ENCODE peak calls at places on chromosomes 2 and 18, in five cellular contexts. N is IMR-90; Q is CD8-positive, alpha-beta memory T cell; E is HCT116; M is aorta. Y is an unnamed sample.

GRCh38 chr2:84942964-84943421 is 28.0 kb upstream of the KCMF1 start:
- DNase-seq in Q (no peak), M (no peak), E (no peak), N (peak; percentile 74), Y (peak; percentile 52)

GRCh38 chr2:178436662-178437061 is 14.3 kb downstream of the PRKRA start:
- DNase-seq in N (no peak), E (no peak), Q (no peak), M (no peak), Y (no peak)

GRCh38 chr2:55581875-55582547 is 35.4 kb downstream of the PPP4R3B start:
- DNase-seq in M (no peak), Q (no peak), E (no peak), N (peak; percentile 43), Y (no peak)

GRCh38 chr2:39306626-39307025 is 62.9 kb upstream of the CDKL4 start:
- DNase-seq in M (no peak), Q (no peak), N (no peak), E (no peak), Y (no peak)

GRCh38 chr2:127569274-127570065 is 34.0 kb downstream of the MYO7B start:
- DNase-seq in M (peak; percentile 85), Q (no peak), N (peak; percentile 76), E (no peak), Y (peak; percentile 34)

GRCh38 chr2:172535119-172535518 is 20.8 kb upstream of the PDK1 start:
- DNase-seq in Q (no peak), M (no peak), E (no peak), N (no peak), Y (no peak)

GRCh38 chr18:22219568-22220355 is 50.4 kb downstream of the GATA6 start:
- DNase-seq in M (no peak), E (peak; percentile 3), Q (no peak), N (no peak), Y (no peak)

GRCh38 chr2:7278984-7279383 is 361.8 kb downstream of the RNF144A start:
- DNase-seq in Q (no peak), E (no peak), N (no peak), M (no peak), Y (no peak)

GRCh38 chr2:133765693-133766092 is 197.4 kb upstream of the NCKAP5 start:
- DNase-seq in Q (no peak), E (no peak), M (no peak), N (no peak), Y (no peak)

GRCh38 chr2:128449226-128450061 is 130.8 kb upstream of the HS6ST1 start:
- DNase-seq in Q (no peak), M (peak; percentile 48), E (no peak), N (no peak), Y (no peak)

GRCh38 chr2:225091336-225091735 is 49.1 kb upstream of the DOCK10 start:
- DNase-seq in E (peak; percentile 37), M (no peak), N (peak; percentile 98), Q (no peak), Y (peak; percentile 96)

GRCh38 chr2:127917916-127918315 is 32.2 kb upstream of the AMMECR1L start:
- DNase-seq in M (no peak), E (no peak), Q (no peak), N (peak; percentile 36), Y (no peak)

GRCh38 chr2:157107877-157108276 is 149.6 kb upstream of the GALNT5 start:
- DNase-seq in M (no peak), E (no peak), Q (no peak), N (peak; percentile 66), Y (peak; percentile 68)

GRCh38 chr2:113894156-113894743 is 4.4 kb downstream of the ACTR3 start:
- DNase-seq in N (peak; percentile 93), Q (no peak), E (peak; percentile 29), M (no peak), Y (peak; percentile 64)

GRCh38 chr2:198316852-198317395 is 512.5 kb downstream of the PLCL1 start:
- DNase-seq in E (no peak), M (no peak), N (no peak), Q (no peak), Y (no peak)

GRCh38 chr2:236974206-236974605 is 111.5 kb upstream of the COPS8 start:
- DNase-seq in N (no peak), M (no peak), E (no peak), Q (no peak), Y (no peak)

GRCh38 chr18:46222710-46223360 is 118.7 kb downstream of the HAUS1 start:
- DNase-seq in M (no peak), Q (no peak), E (no peak), N (no peak), Y (no peak)

GRCh38 chr2:45867349-45867748 is 215.9 kb downstream of the PRKCE start:
- DNase-seq in N (no peak), M (no peak), Q (no peak), E (no peak), Y (no peak)

GRCh38 chr2:113240915-113241911 is 37.5 kb downstream of the PAX8 start:
- DNase-seq in E (peak; percentile 97), M (peak; percentile 88), N (peak; percentile 99), Q (no peak), Y (peak; percentile 100)

GRCh38 chr2:224221455-224221913 is 180.4 kb downstream of the FAM124B start:
- DNase-seq in N (peak; percentile 93), M (no peak), Q (no peak), E (no peak), Y (peak; percentile 98)

GRCh38 chr18:79801641-79802040 is 3.9 kb downstream of the KCNG2 start:
- DNase-seq in E (no peak), Q (no peak), M (peak; percentile 9), N (no peak), Y (no peak)

GRCh38 chr2:39528701-39529100 is 91.6 kb upstream of the MAP4K3 start:
- DNase-seq in Q (no peak), E (no peak), M (no peak), N (no peak), Y (no peak)

GRCh38 chr18:45682181-45682580 is 41.8 kb upstream of the SLC14A1 start:
- DNase-seq in E (no peak), N (no peak), M (no peak), Q (no peak), Y (no peak)

GRCh38 chr2:182937864-182938263 is 71.4 kb upstream of the FRZB start:
- DNase-seq in E (no peak), N (no peak), M (no peak), Q (no peak), Y (peak; percentile 47)

GRCh38 chr2:101558740-101559508 is 84.0 kb upstream of the RFX8 start:
- DNase-seq in N (peak; percentile 91), Q (no peak), M (no peak), E (no peak), Y (no peak)

GRCh38 chr18:12776821-12777471 is 74.1 kb downstream of the PSMG2 start:
- DNase-seq in Q (no peak), M (no peak), N (no peak), E (no peak), Y (no peak)

GRCh38 chr2:117983040-117983439 is 30.8 kb downstream of the CCDC93 start:
- DNase-seq in M (no peak), Q (no peak), E (no peak), N (no peak), Y (no peak)

GRCh38 chr2:149188291-149188690 is 142.1 kb upstream of the LYPD6 start:
- DNase-seq in M (no peak), E (no peak), N (no peak), Q (no peak), Y (no peak)

GRCh38 chr2:224922142-224922727 is 120.0 kb downstream of the DOCK10 start:
- DNase-seq in M (no peak), Q (no peak), E (no peak), N (peak; percentile 18), Y (no peak)

GRCh38 chr2:12452211-12452610 is 264.5 kb upstream of the TRIB2 start:
- DNase-seq in M (no peak), N (peak; percentile 96), E (no peak), Q (no peak), Y (no peak)

GRCh38 chr2:43083710-43084698 is 142.4 kb downstream of the ZFP36L2 start:
- DNase-seq in E (no peak), Q (no peak), N (peak; percentile 55), M (peak; percentile 74), Y (peak; percentile 97)

DNA sequence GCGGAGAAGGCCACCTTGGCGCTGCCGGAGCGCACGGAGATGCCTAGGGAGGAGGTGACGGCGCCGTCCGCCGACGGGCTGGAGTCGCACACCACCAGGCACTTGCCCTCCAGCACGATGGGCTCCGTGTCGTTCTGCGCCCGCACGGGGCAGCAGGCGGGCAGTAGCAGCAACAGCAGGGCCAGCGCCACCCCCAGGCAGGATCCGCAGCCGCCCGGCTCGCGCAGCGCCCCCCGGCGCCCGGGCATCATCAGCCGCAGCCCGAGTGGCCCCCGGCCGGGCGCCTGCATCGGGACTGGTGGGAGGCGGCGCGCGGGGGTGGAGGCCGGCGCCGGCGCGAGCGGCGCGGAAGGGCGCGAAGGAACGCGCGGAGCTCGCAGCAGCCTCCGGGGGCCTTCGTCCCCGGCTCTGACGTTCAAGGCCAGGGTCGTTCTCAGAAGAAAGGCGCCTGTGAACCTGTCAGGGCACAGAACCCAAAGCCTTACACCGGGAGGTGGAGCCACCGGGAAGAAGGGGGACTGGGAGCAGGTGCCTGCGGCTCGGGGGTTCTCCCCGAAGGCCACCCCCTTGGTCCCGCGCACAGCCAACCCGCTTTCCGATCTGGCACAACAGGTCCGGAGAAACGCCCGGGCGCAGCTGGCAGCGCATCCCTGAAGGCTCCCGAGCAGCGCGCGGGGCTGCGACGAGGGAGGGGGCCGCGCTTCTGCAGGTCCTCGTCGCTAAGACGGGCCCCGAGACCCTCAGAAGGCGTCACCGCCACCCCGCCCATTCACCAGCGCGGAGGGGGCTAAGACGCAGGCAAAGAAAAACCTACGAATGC is 2.1 kb downstream of the CBLN2 start:
- DNase-seq in M (peak; percentile 67), N (no peak), E (no peak), Q (no peak), Y (peak; percentile 17)
- H3K4me1 ChIP-seq in M (no peaks in the 10 kb centered on the region), N (no peaks in the 10 kb centered on the region), E (no peaks in the 10 kb centered on the region), Q (no peaks in the 10 kb centered on the region), Y (no peaks in the 10 kb centered on the region)

GRCh38 chr2:40642261-40642660 is 190.4 kb upstream of the SLC8A1 start:
- DNase-seq in Q (no peak), E (no peak), N (no peak), M (no peak), Y (no peak)
- H3K27me3 ChIP-seq in Q (no peaks in the 10 kb centered on the region), E (peaks cover 6% of the 10 kb centered on the region), N (no peaks in the 10 kb centered on the region), M (no peaks in the 10 kb centered on the region), Y (no peaks in the 10 kb centered on the region)

GRCh38 chr2:121501070-121501469 is 29.6 kb upstream of the RNU4ATAC start:
- DNase-seq in M (no peak), N (peak; percentile 85), E (no peak), Q (no peak), Y (peak; percentile 84)
- H3K4me1 ChIP-seq in M (peaks cover 2% of the 10 kb centered on the region), N (peaks cover 16% of the 10 kb centered on the region), E (no peaks in the 10 kb centered on the region), Q (no peaks in the 10 kb centered on the region), Y (peaks cover 55% of the 10 kb centered on the region)

GRCh38 chr2:3761328-3761727 is 58.0 kb downstream of the DCDC2C start:
- DNase-seq in Q (no peak), N (no peak), E (no peak), M (no peak), Y (no peak)

GRCh38 chr2:3766824-3767223 is 63.4 kb downstream of the DCDC2C start:
- DNase-seq in N (no peak), M (no peak), Q (no peak), E (no peak), Y (no peak)

GRCh38 chr2:3759766-3760165 is 56.4 kb downstream of the DCDC2C start:
- DNase-seq in E (no peak), M (no peak), Q (no peak), N (peak; percentile 68), Y (no peak)

GRCh38 chr2:3759331-3759730 is 56.0 kb downstream of the DCDC2C start:
- DNase-seq in Q (no peak), M (no peak), N (peak; percentile 89), E (no peak), Y (no peak)

GRCh38 chr2:3762771-3763447 is 59.5 kb downstream of the DCDC2C start:
- DNase-seq in M (no peak), E (no peak), N (no peak), Q (no peak), Y (no peak)
- H3K27me3 ChIP-seq in M (no peaks in the 10 kb centered on the region), E (peaks cover 59% of the 10 kb centered on the region), N (no peaks in the 10 kb centered on the region), Q (no peaks in the 10 kb centered on the region), Y (no peaks in the 10 kb centered on the region)